ENCODE peak calls at places on chromosome 13, in ten cellular contexts. U is HFF-Myc, N is AG09309, Q is neural crest cell, M is foreskin fibroblast, T is astrocyte of the spinal cord, A is IMR-90, W is cardiac muscle cell, H is heart left ventricle, E is B cell. X is an unnamed sample.

GRCh38 chr13:48412881-48413351 is at the start of gene LPAR6:
- DNase-seq in H (peak), N (no peak), A (peak), M (peak), U (peak), W (no peak), Q (no peak), T (peak), E (no peak), X (no peak)

GRCh38 chr13:98475521-98475920 is 101.4 kb downstream of the STK24 start:
- DNase-seq in U (no peak), W (peak), N (no peak), A (no peak), T (no peak), E (no peak), H (no peak), M (no peak), Q (peak), X (no peak)

GRCh38 chr13:94305463-94305862 is 174.0 kb downstream of the DCT start:
- DNase-seq in N (no peak), A (peak), E (no peak), W (no peak), T (peak), Q (no peak), U (peak), H (no peak), M (peak), X (no peak)

GRCh38 chr13:48221301-48222190 is 11.5 kb upstream of the ITM2B start:
- DNase-seq in H (no peak), T (no peak), M (no peak), E (no peak), N (no peak), Q (no peak), W (no peak), U (no peak), A (no peak), X (no peak)

GRCh38 chr13:110702591-110703526 is 3.1 kb downstream of the CARS2 start:
- DNase-seq in N (no peak), T (peak), U (no peak), H (no peak), W (peak), E (no peak), M (no peak), Q (no peak), A (peak), X (no peak)

GRCh38 chr13:112885782-112886268 is 83.2 kb upstream of the MCF2L start:
- DNase-seq in U (peak), M (peak), Q (peak), E (no peak), A (peak), T (peak), H (peak), N (peak), W (peak), X (peak)

GRCh38 chr13:51614350-51614786 is 30.1 kb downstream of the WDFY2 start:
- DNase-seq in U (no peak), W (no peak), T (no peak), E (peak), M (peak), A (no peak), H (peak), N (no peak), Q (no peak), X (no peak)

GRCh38 chr13:66996503-66996902 is 233.6 kb downstream of the PCDH9 start:
- DNase-seq in E (no peak), N (no peak), A (peak), Q (no peak), H (no peak), M (peak), T (no peak), U (no peak), W (no peak), X (no peak)

GRCh38 chr13:48769107-48769704 is 115.5 kb downstream of the CYSLTR2 start:
- DNase-seq in H (peak), Q (peak), M (peak), T (peak), U (peak), A (peak), E (peak), N (peak), W (peak), X (peak)

GRCh38 chr13:25945596-25945995 is 106.2 kb downstream of the SHISA2 start:
- DNase-seq in N (no peak), T (peak), U (no peak), W (no peak), Q (no peak), E (no peak), H (no peak), A (no peak), M (no peak), X (no peak)

GRCh38 chr13:84607614-84608013 is 725.3 kb upstream of the SLITRK1 start:
- DNase-seq in T (peak), E (no peak), N (peak), H (no peak), U (peak), A (peak), M (peak), W (no peak), Q (no peak), X (no peak)

GRCh38 chr13:99419591-99420243 is 81.6 kb upstream of the TM9SF2 start:
- DNase-seq in T (no peak), W (no peak), N (no peak), E (peak), H (no peak), M (no peak), Q (no peak), U (no peak), A (no peak), X (no peak)

GRCh38 chr13:88005188-88005587 is 334.0 kb downstream of the SLITRK5 start:
- DNase-seq in E (no peak), H (no peak), W (no peak), A (no peak), Q (no peak), T (no peak), U (no peak), N (no peak), M (no peak), X (no peak)

GRCh38 chr13:50989476-50989875 is 79.9 kb downstream of the RNASEH2B start:
- DNase-seq in E (no peak), N (no peak), U (no peak), Q (no peak), A (no peak), W (peak), T (peak), M (no peak), H (no peak), X (no peak)

GRCh38 chr13:50798923-50799322 is 44.6 kb downstream of the DLEU7 start:
- DNase-seq in U (peak), E (no peak), A (no peak), Q (no peak), H (no peak), W (no peak), N (peak), T (peak), M (peak), X (no peak)

DNA sequence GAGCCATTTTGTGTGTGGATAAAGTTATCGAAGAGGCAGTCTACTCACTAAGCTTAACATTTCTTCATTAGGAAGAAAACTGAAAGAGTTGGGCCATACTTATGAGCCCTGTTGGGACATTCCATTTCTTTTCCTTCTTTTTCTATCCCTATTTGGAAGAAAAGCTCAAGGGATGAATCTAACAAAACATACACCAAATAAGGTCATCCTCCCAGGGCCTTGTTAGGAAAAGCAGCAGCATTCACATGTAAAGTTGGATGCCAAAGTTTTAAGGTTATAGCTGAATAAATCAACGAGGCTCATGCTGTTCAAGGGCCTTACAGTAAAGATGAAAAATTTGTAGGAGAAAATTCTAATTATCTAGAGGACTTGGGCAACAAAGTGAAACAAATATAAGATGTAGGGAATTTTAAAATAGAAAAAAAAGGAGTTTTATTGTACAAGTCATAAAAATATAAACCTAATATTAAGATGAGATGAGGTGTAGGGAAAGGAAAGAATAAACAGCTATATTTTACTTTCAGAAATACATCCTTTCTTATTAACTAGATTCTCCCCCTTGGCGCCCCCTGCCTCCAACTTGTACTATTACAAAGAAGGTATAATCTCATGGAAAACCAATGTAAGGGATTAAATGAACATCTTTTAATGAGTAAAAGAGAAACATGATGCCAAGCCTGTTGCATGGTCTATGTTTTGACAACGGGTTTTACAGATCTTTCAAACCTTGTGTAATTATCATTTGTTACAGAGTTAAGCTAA is 160.4 kb downstream of the PCDH20 start:
- DNase-seq in H (no peak), Q (no peak), N (no peak), A (no peak), T (peak), U (no peak), W (peak), E (no peak), M (no peak), X (no peak)
- TF ChIP-seq CTCF in H (no peak), Q (peak), N (no peak), A (peak), T (peak), U (no peak), W (peak), E (no peak), M (no peak), X (peak)

DNA sequence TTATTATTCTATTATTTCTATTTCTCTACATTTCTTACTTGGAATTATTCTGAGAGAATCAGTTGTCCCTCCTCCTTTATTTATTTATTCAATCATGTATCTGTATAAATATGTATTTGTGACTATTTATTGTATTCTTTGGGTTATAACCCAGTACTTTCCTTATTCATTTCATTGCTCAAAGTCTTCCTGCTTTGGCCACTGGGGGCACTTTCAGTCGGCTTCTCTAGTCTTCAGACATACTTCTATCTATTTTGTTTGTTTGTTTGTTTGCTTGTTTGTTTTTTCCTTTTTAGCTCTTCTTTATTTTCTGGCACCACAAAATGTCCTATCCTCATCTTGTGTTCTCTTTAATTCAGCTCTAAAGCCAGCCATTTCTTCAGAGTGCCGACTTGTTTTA is 260.4 kb downstream of the NALCN start:
- DNase-seq in U (no peak), T (no peak), N (no peak), M (no peak), W (no peak), E (no peak), H (no peak), A (no peak), Q (no peak), X (no peak)
- TF ChIP-seq CTCF in U (peak), T (peak), N (peak), M (peak), W (peak), E (no peak), H (peak), A (peak), Q (peak), X (peak)

GRCh38 chr13:69585656-69586055 is 522.0 kb upstream of the ATXN8OS start:
- DNase-seq in Q (no peak), A (no peak), H (no peak), M (no peak), T (no peak), N (no peak), W (no peak), U (no peak), E (no peak), X (no peak)
- TF ChIP-seq CTCF in Q (peak), A (no peak), H (no peak), M (no peak), T (no peak), N (no peak), W (no peak), U (no peak), E (no peak), X (peak)

DNA sequence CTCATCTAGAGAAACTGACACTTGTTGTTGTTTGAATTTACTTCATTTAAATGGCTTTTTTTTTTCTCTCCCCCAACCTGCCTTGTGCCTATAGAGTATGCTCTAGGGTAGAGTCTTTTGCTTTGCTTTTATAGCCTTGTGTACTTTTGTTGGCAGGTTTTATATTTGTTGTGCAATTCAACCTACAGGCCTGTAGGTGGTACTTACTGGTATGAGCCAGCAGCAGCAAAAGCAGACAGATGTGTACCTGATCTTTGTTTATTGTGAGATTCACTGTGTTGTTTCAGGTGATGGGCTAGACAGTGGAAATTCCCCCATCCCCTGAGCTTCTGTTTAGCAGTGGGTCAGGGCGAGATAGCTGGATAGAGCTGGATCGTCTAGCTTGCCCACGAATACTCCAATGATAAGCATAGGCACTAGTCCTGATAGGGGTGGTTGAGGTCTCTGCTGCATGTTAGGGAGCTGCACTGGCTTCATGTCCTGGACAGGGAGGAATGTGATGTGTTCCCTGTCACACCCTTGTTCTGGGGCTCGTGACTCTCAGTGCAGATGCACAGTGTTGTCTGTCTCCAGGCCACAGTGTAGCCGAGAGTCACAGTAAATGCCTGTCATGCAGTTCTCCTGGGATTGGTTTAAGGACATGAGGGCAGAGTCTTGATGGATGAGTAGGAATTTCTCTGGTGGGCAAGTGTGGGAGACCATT is 21.3 kb downstream of the DNAJC3 start:
- DNase-seq in U (no peak), A (peak), T (no peak), E (no peak), W (no peak), N (no peak), M (no peak), H (no peak), Q (no peak), X (no peak)
- TF ChIP-seq CTCF in U (peak), A (peak), T (peak), E (no peak), W (peak), N (peak), M (peak), H (no peak), Q (peak), X (peak)

GRCh38 chr13:81929988-81930387 is 1589.1 kb upstream of the SPRY2 start:
- DNase-seq in M (no peak), W (peak), N (no peak), T (peak), U (no peak), H (no peak), E (no peak), Q (no peak), A (no peak), X (no peak)
- TF ChIP-seq CTCF in M (no peak), W (peak), N (peak), T (peak), U (no peak), H (no peak), E (no peak), Q (peak), A (no peak), X (peak)

X was measured in type B pancreatic cell.